ENCODE peak calls at places on chromosomes 5 and 9, in nine cellular contexts. U is mucosa of descending colon; D is GM12891; A is psoas muscle; G is NAMALWA; V is activated CD8-positive, alpha-beta memory T cell treated with anti-CD3 and anti-CD28 coated beads, Interleukin-2, amount 50 U/mL, for 48 hours; X is A549; T is MCF 10A; F is T-helper 2 cell. W is an unnamed sample.

GRCh38 chr5:178529080-178529479 is 61.1 kb downstream of the COL23A1 start:
- DNase-seq in U (no peak), D (no peak), A (no peak), G (no peak), V (no peak), X (no peak), T (no peak), F (no peak), W (no peak)

GRCh38 chr9:120916573-120916972 is 10.0 kb downstream of the TRAF1 start:
- DNase-seq in U (no peak), D (no peak), A (peak; percentile 76), G (no peak), V (no peak), X (no peak), T (peak; percentile 68), F (no peak), W (no peak)

GRCh38 chr9:137485343-137486140 is 26.4 kb upstream of the NSMF start:
- DNase-seq in U (peak; percentile 27), D (no peak), A (no peak), G (no peak), V (no peak), X (no peak), T (no peak), F (no peak), W (no peak)

GRCh38 chr5:171897231-171897630 is 109.2 kb downstream of the FBXW11 start:
- DNase-seq in U (no peak), D (no peak), A (no peak), G (no peak), V (no peak), X (no peak), T (no peak), F (peak; percentile 11), W (no peak)

GRCh38 chr9:3768698-3769458 is 243.1 kb upstream of the RFX3 start:
- DNase-seq in U (no peak), D (no peak), A (no peak), G (no peak), V (no peak), X (no peak), T (no peak), F (no peak), W (no peak)

GRCh38 chr9:13529321-13530104 is 250.0 kb upstream of the MPDZ start:
- DNase-seq in U (no peak), D (no peak), A (no peak), G (peak; percentile 13), V (no peak), X (no peak), T (no peak), F (no peak), W (no peak)

GRCh38 chr5:71705416-71705815 is 13.7 kb upstream of the CARTPT start:
- DNase-seq in U (no peak), D (no peak), A (no peak), G (no peak), V (no peak), X (no peak), T (no peak), F (no peak), W (no peak)

GRCh38 chr5:159043551-159043950 is 56.2 kb downstream of the EBF1 start:
- DNase-seq in U (no peak), D (no peak), A (no peak), G (no peak), V (no peak), X (no peak), T (no peak), F (no peak), W (no peak)

GRCh38 chr9:135515541-135515951 is 5.7 kb upstream of the LCN1 start:
- DNase-seq in U (no peak), D (no peak), A (no peak), G (no peak), V (no peak), X (no peak), T (no peak), F (no peak), W (no peak)

GRCh38 chr5:125587631-125588030 is 835.6 kb upstream of the GRAMD2B start:
- DNase-seq in U (no peak), D (no peak), A (no peak), G (no peak), V (no peak), X (no peak), T (no peak), F (no peak), W (no peak)

GRCh38 chr9:131693651-131694597 is 46.0 kb downstream of the RAPGEF1 start:
- DNase-seq in U (no peak), D (no peak), A (no peak), G (no peak), V (no peak), X (no peak), T (no peak), F (no peak), W (no peak)

GRCh38 chr5:175809531-175810121 is 61.8 kb upstream of the CPLX2 start:
- DNase-seq in U (no peak), D (no peak), A (no peak), G (no peak), V (no peak), X (peak; percentile 89), T (peak; percentile 88), F (no peak), W (no peak)

GRCh38 chr5:113296681-113297080 is 138.1 kb downstream of the TSSK1B start:
- DNase-seq in U (no peak), D (no peak), A (no peak), G (no peak), V (no peak), X (no peak), T (no peak), F (no peak), W (no peak)

GRCh38 chr9:110047955-110048472 is 159.9 kb downstream of the C9orf152 start:
- DNase-seq in U (peak; percentile 61), D (peak; percentile 24), A (peak; percentile 20), G (no peak), V (peak; percentile 73), X (no peak), T (no peak), F (no peak), W (no peak)

GRCh38 chr5:35876922-35877321 is 20.2 kb downstream of the IL7R start:
- DNase-seq in U (no peak), D (no peak), A (no peak), G (no peak), V (no peak), X (no peak), T (peak; percentile 56), F (no peak), W (no peak)

GRCh38 chr9:109052416-109052815 is 39.1 kb upstream of the CTNNAL1 start:
- DNase-seq in U (no peak), D (no peak), A (no peak), G (no peak), V (no peak), X (no peak), T (no peak), F (no peak), W (no peak)

GRCh38 chr5:95334900-95335538 is 50.1 kb upstream of the MCTP1 start:
- DNase-seq in U (no peak), D (no peak), A (no peak), G (no peak), V (no peak), X (no peak), T (no peak), F (no peak), W (no peak)

GRCh38 chr5:142748132-142748531 is 22.0 kb upstream of the ARHGAP26 start:
- DNase-seq in U (no peak), D (no peak), A (no peak), G (no peak), V (no peak), X (no peak), T (no peak), F (no peak), W (no peak)

GRCh38 chr5:54520940-54521339 is 3.4 kb downstream of the SNX18 start:
- DNase-seq in U (no peak), D (no peak), A (no peak), G (no peak), V (no peak), X (no peak), T (no peak), F (no peak), W (no peak)

GRCh38 chr5:53479656-53480473 is 564 bp upstream of the FST start:
- DNase-seq in U (peak; percentile 46), D (peak; percentile 29), A (peak; percentile 66), G (no peak), V (peak; percentile 68), X (peak; percentile 55), T (peak; percentile 45), F (peak; percentile 51), W (peak; percentile 22)

GRCh38 chr9:99259231-99259918 is 37.3 kb downstream of the SEC61B start:
- DNase-seq in U (peak; percentile 66), D (no peak), A (peak; percentile 92), G (no peak), V (peak; percentile 62), X (no peak), T (no peak), F (peak; percentile 87), W (peak; percentile 24)

GRCh38 chr5:65034029-65034781 is 265.5 kb downstream of the CWC27 start:
- DNase-seq in U (peak; percentile 56), D (no peak), A (peak; percentile 18), G (peak; percentile 13), V (no peak), X (no peak), T (no peak), F (no peak), W (no peak)

GRCh38 chr5:159218595-159219023 is 9.3 kb upstream of the RNF145 start:
- DNase-seq in U (no peak), D (no peak), A (no peak), G (no peak), V (no peak), X (no peak), T (peak; percentile 36), F (no peak), W (no peak)

GRCh38 chr5:142641681-142642080 is 44.2 kb downstream of the FGF1 start:
- DNase-seq in U (no peak), D (no peak), A (no peak), G (no peak), V (no peak), X (no peak), T (no peak), F (no peak), W (no peak)

GRCh38 chr5:59356813-59357381 is 536.6 kb downstream of the PDE4D start:
- DNase-seq in U (peak; percentile 49), D (no peak), A (peak; percentile 45), G (no peak), V (no peak), X (peak; percentile 88), T (no peak), F (no peak), W (no peak)

GRCh38 chr5:59685131-59685530 is 208.4 kb downstream of the PDE4D start:
- DNase-seq in U (no peak), D (no peak), A (no peak), G (no peak), V (no peak), X (no peak), T (no peak), F (no peak), W (no peak)

GRCh38 chr9:129436751-129437625 is 183.9 kb downstream of the C9orf50 start:
- DNase-seq in U (no peak), D (no peak), A (peak; percentile 67), G (no peak), V (no peak), X (no peak), T (peak; percentile 21), F (peak; percentile 38), W (no peak)

GRCh38 chr9:72891043-72891442 is 61.8 kb downstream of the ALDH1A1 start:
- DNase-seq in U (no peak), D (no peak), A (no peak), G (no peak), V (no peak), X (no peak), T (no peak), F (no peak), W (no peak)